ENCODE peak calls at places on chromosomes 2 and 18, in nine cellular contexts. N is activated CD4-positive, alpha-beta T cell treated with anti-CD3 and anti-CD28 coated beads, Interleukin-2, amount 50 U/mL, for 1 hour; U is activated T-helper 1 cell treated with anti-CD3 and anti-CD28 coated beads, Interleukin-2, amount 50 U/mL, for 16 hours; P is NB4; Z is NCI-H146; M is CD8-positive, alpha-beta T cell; D is SJSA1; E is endothelial cell; T is GM12892. Q is an unnamed sample.

GRCh38 chr2:5140367-5140766 is 551.8 kb upstream of the SOX11 start:
- DNase-seq in N (no peak), U (no peak), P (no peak), Z (no peak), M (no peak), D (no peak), E (no peak), T (no peak), Q (no peak)

GRCh38 chr2:65261676-65262075 is 34.0 kb downstream of the ACTR2 start:
- DNase-seq in N (no peak), U (no peak), P (no peak), Z (no peak), M (no peak), D (no peak), E (no peak), T (no peak), Q (no peak)

GRCh38 chr2:241796610-241797138 is 12.3 kb upstream of the NEU4 start:
- DNase-seq in N (no peak), U (peak), P (no peak), Z (no peak), M (no peak), D (no peak), E (no peak), T (no peak), Q (no peak)

GRCh38 chr2:73971722-73972121 is 13.0 kb upstream of the TET3 start:
- DNase-seq in N (no peak), U (no peak), P (no peak), Z (peak), M (no peak), D (peak), E (no peak), T (no peak), Q (no peak)

GRCh38 chr18:75777630-75778029 is 350.1 kb upstream of the SMIM21 start:
- DNase-seq in N (no peak), U (no peak), P (no peak), Z (no peak), M (no peak), D (no peak), E (no peak), T (no peak), Q (no peak)

GRCh38 chr2:109151519-109151918 is 22.5 kb downstream of the SH3RF3 start:
- DNase-seq in N (no peak), U (no peak), P (no peak), Z (no peak), M (no peak), D (no peak), E (no peak), T (no peak), Q (no peak)

GRCh38 chr2:43075054-43075593 is 151.3 kb downstream of the ZFP36L2 start:
- DNase-seq in N (no peak), U (no peak), P (no peak), Z (no peak), M (no peak), D (peak), E (no peak), T (no peak), Q (no peak)

GRCh38 chr2:46554381-46554780 is 75.0 kb downstream of the TMEM247 start:
- DNase-seq in N (no peak), U (no peak), P (no peak), Z (no peak), M (no peak), D (no peak), E (no peak), T (no peak), Q (no peak)

GRCh38 chr2:104871566-104872033 is 17.7 kb downstream of the POU3F3 start:
- DNase-seq in N (no peak), U (no peak), P (no peak), Z (no peak), M (no peak), D (no peak), E (no peak), T (no peak), Q (no peak)

GRCh38 chr2:143261986-143262784 is 133.0 kb downstream of the ARHGAP15 start:
- DNase-seq in N (peak), U (no peak), P (peak), Z (no peak), M (peak), D (no peak), E (no peak), T (no peak), Q (no peak)

GRCh38 chr2:157269922-157270321 is 12.4 kb downstream of the GALNT5 start:
- DNase-seq in N (no peak), U (no peak), P (peak), Z (no peak), M (no peak), D (no peak), E (no peak), T (no peak), Q (no peak)

GRCh38 chr2:223941579-223942277 is 3.4 kb downstream of the WDFY1 start:
- DNase-seq in N (no peak), U (no peak), P (no peak), Z (no peak), M (peak), D (peak), E (no peak), T (no peak), Q (no peak)

GRCh38 chr18:3995476-3996102 is 459.5 kb downstream of the DLGAP1 start:
- DNase-seq in N (peak), U (no peak), P (peak), Z (peak), M (peak), D (peak), E (peak), T (no peak), Q (peak)

GRCh38 chr2:171181067-171182049 is 20.7 kb upstream of the TLK1 start:
- DNase-seq in N (no peak), U (no peak), P (no peak), Z (peak), M (no peak), D (no peak), E (no peak), T (no peak), Q (peak)

GRCh38 chr2:222450021-222450420 is 25.7 kb downstream of the SGPP2 start:
- DNase-seq in N (no peak), U (no peak), P (no peak), Z (no peak), M (no peak), D (no peak), E (no peak), T (no peak), Q (no peak)

GRCh38 chr2:196685792-196686191 is 46.3 kb downstream of the CCDC150 start:
- DNase-seq in N (no peak), U (no peak), P (no peak), Z (no peak), M (no peak), D (no peak), E (no peak), T (no peak), Q (no peak)

GRCh38 chr18:55841314-55841713 is 253.3 kb upstream of the TCF4 start:
- DNase-seq in N (no peak), U (no peak), P (no peak), Z (no peak), M (no peak), D (no peak), E (no peak), T (no peak), Q (no peak)

GRCh38 chr2:235762832-235763598 is 269.2 kb downstream of the AGAP1 start:
- DNase-seq in N (no peak), U (no peak), P (no peak), Z (peak), M (no peak), D (no peak), E (no peak), T (no peak), Q (no peak)

GRCh38 chr2:162127422-162127821 is 24.6 kb downstream of the GCG start:
- DNase-seq in N (no peak), U (no peak), P (no peak), Z (no peak), M (no peak), D (no peak), E (no peak), T (no peak), Q (no peak)

GRCh38 chr2:113370478-113371091 is 66.9 kb upstream of the ZNG1B start:
- DNase-seq in N (peak), U (peak), P (peak), Z (no peak), M (peak), D (peak), E (peak), T (peak), Q (peak)

GRCh38 chr2:182943339-182943738 is 76.9 kb upstream of the FRZB start:
- DNase-seq in N (no peak), U (no peak), P (no peak), Z (no peak), M (no peak), D (no peak), E (no peak), T (no peak), Q (no peak)